ENCODE peak calls at places on chromosome 5, in six cellular contexts. B is CD8-positive, alpha-beta T cell; N is tibial artery; M is endothelial cell of umbilical vein; G is heart right ventricle; R is CD8-positive, alpha-beta memory T cell. Y is an unnamed sample.

GRCh38 chr5:109911731-109912130 is 222.0 kb downstream of the MAN2A1 start:
- DNase-seq in M (no peak), B (no peak), R (no peak), N (no peak), G (no peak), Y (no peak)

GRCh38 chr5:132546108-132546507 is 2.8 kb upstream of the IL5 start:
- DNase-seq in G (no peak), B (no peak), N (no peak), M (no peak), R (no peak), Y (no peak)

GRCh38 chr5:67035098-67035740 is 161.4 kb downstream of the CD180 start:
- DNase-seq in G (no peak), B (no peak), N (no peak), R (no peak), M (no peak), Y (no peak)

GRCh38 chr5:25544652-25545249 is 900.0 kb upstream of the CDH10 start:
- DNase-seq in G (no peak), M (no peak), R (no peak), N (no peak), B (no peak), Y (no peak)

GRCh38 chr5:149445739-149446369 is 66.8 kb upstream of the IL17B start:
- DNase-seq in G (no peak), M (peak; percentile 89), N (no peak), R (no peak), B (no peak), Y (peak; percentile 78)

GRCh38 chr5:152686931-152687330 is 281.9 kb upstream of the NMUR2 start:
- DNase-seq in G (no peak), B (no peak), M (no peak), N (no peak), R (no peak), Y (no peak)

GRCh38 chr5:177049285-177049684 is 26.8 kb downstream of the ZNF346 start:
- DNase-seq in G (no peak), R (no peak), N (no peak), B (no peak), M (no peak), Y (no peak)

GRCh38 chr5:68656936-68657857 is 436.6 kb upstream of the SLC30A5 start:
- DNase-seq in G (no peak), R (no peak), N (no peak), M (no peak), B (no peak), Y (no peak)

GRCh38 chr5:88691945-88692868 is 190.8 kb downstream of the MEF2C start:
- DNase-seq in R (no peak), G (no peak), B (no peak), M (no peak), N (no peak), Y (no peak)

GRCh38 chr5:81854485-81854884 is 103.6 kb upstream of the SSBP2 start:
- DNase-seq in N (no peak), G (no peak), B (no peak), R (no peak), M (no peak), Y (no peak)

GRCh38 chr5:180604271-180604670 is 13.0 kb upstream of the SCGB3A1 start:
- DNase-seq in G (no peak), R (no peak), B (no peak), N (no peak), M (no peak), Y (no peak)

GRCh38 chr5:96652769-96653455 is 9.3 kb upstream of the CAST start:
- DNase-seq in M (peak; percentile 17), R (no peak), N (no peak), B (no peak), G (no peak), Y (no peak)

GRCh38 chr5:66860199-66860975 is 264.2 kb downstream of the MAST4 start:
- DNase-seq in N (no peak), R (no peak), G (no peak), M (peak; percentile 94), B (no peak), Y (no peak)

GRCh38 chr5:175214152-175214551 is 229.8 kb downstream of the DRD1 start:
- DNase-seq in M (no peak), G (no peak), N (peak; percentile 59), R (no peak), B (no peak), Y (no peak)

GRCh38 chr5:110542949-110543348 is 183.5 kb downstream of the TMEM232 start:
- DNase-seq in M (no peak), B (no peak), R (no peak), G (no peak), N (no peak), Y (no peak)

GRCh38 chr5:134131578-134132350 is 17.3 kb downstream of the TCF7 start:
- DNase-seq in G (no peak), N (no peak), B (no peak), R (no peak), M (no peak), Y (no peak)

GRCh38 chr5:55052383-55052931 is 28.4 kb downstream of the GZMK start:
- DNase-seq in M (no peak), B (no peak), N (no peak), R (no peak), G (no peak), Y (no peak)

GRCh38 chr5:17156463-17156862 is 61.0 kb upstream of the BASP1 start:
- DNase-seq in B (no peak), N (no peak), M (no peak), R (no peak), G (no peak), Y (no peak)

GRCh38 chr5:103041071-103041676 is 78.8 kb downstream of the GIN1 start:
- DNase-seq in M (peak; percentile 71), G (no peak), R (no peak), B (no peak), N (no peak), Y (peak; percentile 42)

GRCh38 chr5:132591140-132591539 is 34.4 kb downstream of the RAD50 start:
- DNase-seq in B (no peak), R (no peak), M (peak; percentile 23), G (no peak), N (no peak), Y (no peak)

GRCh38 chr5:120155873-120156272 is 308.2 kb upstream of the PRR16 start:
- DNase-seq in N (no peak), G (no peak), R (no peak), M (no peak), B (no peak), Y (no peak)

GRCh38 chr5:27868292-27868691 is 829.9 kb upstream of the CDH9 start:
- DNase-seq in R (no peak), B (no peak), G (no peak), N (no peak), M (no peak), Y (no peak)

GRCh38 chr5:60102961-60103683 is 209.6 kb upstream of the PDE4D start:
- DNase-seq in N (no peak), M (no peak), G (no peak), B (no peak), R (no peak), Y (no peak)

GRCh38 chr5:95715799-95716461 is 15.2 kb upstream of the RHOBTB3 start:
- DNase-seq in G (no peak), M (peak; percentile 81), N (no peak), R (no peak), B (no peak), Y (no peak)

GRCh38 chr5:145345883-145346282 is 489.3 kb downstream of the PRELID2 start:
- DNase-seq in N (no peak), M (no peak), B (no peak), R (no peak), G (no peak), Y (no peak)

GRCh38 chr5:10656176-10656830 is 92.4 kb downstream of the ANKRD33B start:
- DNase-seq in B (no peak), M (no peak), G (no peak), N (no peak), R (no peak), Y (no peak)

GRCh38 chr5:160792281-160792680 is 59.7 kb downstream of the ATP10B start:
- DNase-seq in B (no peak), M (no peak), N (no peak), R (no peak), G (no peak), Y (no peak)

GRCh38 chr5:117054808-117055398 is 480.3 kb upstream of the SEMA6A start:
- DNase-seq in M (no peak), R (no peak), B (no peak), N (no peak), G (no peak), Y (peak; percentile 37)

GRCh38 chr5:55151923-55152842 is 7.8 kb upstream of the GPX8 start:
- DNase-seq in G (no peak), M (peak; percentile 40), R (no peak), B (no peak), N (no peak), Y (no peak)

GRCh38 chr5:38715671-38716070 is 130.1 kb upstream of the OSMR start:
- DNase-seq in N (no peak), G (no peak), R (no peak), M (peak; percentile 46), B (no peak), Y (no peak)

GRCh38 chr5:62144395-62145022 is 161.5 kb upstream of the KIF2A start:
- DNase-seq in R (no peak), M (peak; percentile 42), B (no peak), N (no peak), G (no peak), Y (no peak)

GRCh38 chr5:67363963-67364362 is 167.4 kb upstream of the CD180 start:
- DNase-seq in G (no peak), R (no peak), N (no peak), M (no peak), B (no peak), Y (no peak)

GRCh38 chr5:1390333-1390732 is 45.4 kb upstream of the CLPTM1L start:
- DNase-seq in G (no peak), N (no peak), R (no peak), M (no peak), B (no peak), Y (no peak)

GRCh38 chr5:157857821-157858526 is 971 bp downstream of the CLINT1 start:
- DNase-seq in B (no peak), G (no peak), N (no peak), R (peak; percentile 11), M (peak; percentile 35), Y (peak; percentile 49)

DNA sequence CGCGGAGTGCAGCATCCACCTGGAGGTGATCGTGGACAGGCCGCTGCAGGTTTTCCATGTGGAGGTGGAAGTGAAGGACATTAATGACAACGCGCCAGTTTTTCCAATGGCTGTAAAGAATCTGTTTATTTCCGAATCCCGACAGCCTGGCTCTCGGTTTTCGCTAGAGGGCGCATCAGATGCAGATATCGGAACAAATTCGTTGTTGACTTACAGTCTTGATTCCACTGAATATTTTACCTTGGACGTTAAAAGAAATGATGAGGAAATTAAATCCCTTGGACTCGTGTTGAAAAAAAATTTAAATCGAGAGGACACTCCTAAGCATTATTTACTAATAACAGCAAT is 611 bp downstream of the PCDHA3 start:
- DNase-seq in G (no peak), B (no peak), M (peak; percentile 4), R (no peak), N (no peak), Y (no peak)
- H3K9me3 ChIP-seq in G (peaks cover 50% of the 10 kb centered on the region), B (peaks cover 6% of the 10 kb centered on the region), M (no peaks in the 10 kb centered on the region), R (peaks cover 4% of the 10 kb centered on the region), N (peaks cover 45% of the 10 kb centered on the region), Y (peaks cover 12% of the 10 kb centered on the region)

GRCh38 chr5:141245250-141245717 is at the start of gene PCDHB15:
- DNase-seq in B (no peak), N (no peak), R (peak; percentile 6), G (no peak), M (peak; percentile 8), Y (no peak)
- H3K9me3 ChIP-seq in B (peaks cover 4% of the 10 kb centered on the region), N (peaks cover 100% of the 10 kb centered on the region), R (peaks cover 22% of the 10 kb centered on the region), G (peaks cover 100% of the 10 kb centered on the region), M (no peaks in the 10 kb centered on the region), Y (peaks cover 4% of the 10 kb centered on the region)

GRCh38 chr5:128472919-128473318 is 65.1 kb downstream of the FBN2 start:
- DNase-seq in R (no peak), G (no peak), M (no peak), B (no peak), N (no peak), Y (no peak)
- H3K9me3 ChIP-seq in R (no peaks in the 10 kb centered on the region), G (no peaks in the 10 kb centered on the region), M (no peaks in the 10 kb centered on the region), B (no peaks in the 10 kb centered on the region), N (no peaks in the 10 kb centered on the region), Y (no peaks in the 10 kb centered on the region)

GRCh38 chr5:15933481-15934207 is 245.9 kb downstream of the MARCHF11 start:
- DNase-seq in M (peak; percentile 87), N (no peak), G (no peak), R (no peak), B (no peak), Y (no peak)
- H3K9me3 ChIP-seq in M (no peaks in the 10 kb centered on the region), N (no peaks in the 10 kb centered on the region), G (no peaks in the 10 kb centered on the region), R (no peaks in the 10 kb centered on the region), B (no peaks in the 10 kb centered on the region), Y (no peaks in the 10 kb centered on the region)

Y was measured in small intestine.